ENCODE peak calls at places on chromosomes 13 and 19, in ten cellular contexts. One of them, this sample, is unnamed.

GRCh38 chr13:23673867-23674605 is 103.8 kb downstream of the TNFRSF19 start:
- DNase-seq in fibroblast of the aortic adventitia: no peak
- DNase-seq in BE2C: no peak
- DNase-seq in cardiac fibroblast: no peak
- DNase-seq in epithelial cell of esophagus: peak
- DNase-seq in body of pancreas: no peak
- DNase-seq in cardiac muscle cell: no peak
- DNase-seq in Peyer's patch: no peak
- DNase-seq in K562: no peak
- DNase-seq in keratinocyte: no peak
- DNase-seq in this sample: peak

GRCh38 chr19:50287331-50287730 is 41.8 kb downstream of the KCNC3 start:
- DNase-seq in fibroblast of the aortic adventitia: no peak
- DNase-seq in BE2C: no peak
- DNase-seq in cardiac fibroblast: no peak
- DNase-seq in epithelial cell of esophagus: no peak
- DNase-seq in body of pancreas: no peak
- DNase-seq in cardiac muscle cell: no peak
- DNase-seq in Peyer's patch: no peak
- DNase-seq in K562: no peak
- DNase-seq in keratinocyte: no peak
- DNase-seq in this sample: no peak

GRCh38 chr13:100209857-100210580 is 121.1 kb downstream of the PCCA start:
- DNase-seq in fibroblast of the aortic adventitia: peak
- DNase-seq in BE2C: no peak
- DNase-seq in cardiac fibroblast: peak
- DNase-seq in epithelial cell of esophagus: peak
- DNase-seq in body of pancreas: no peak
- DNase-seq in cardiac muscle cell: no peak
- DNase-seq in Peyer's patch: no peak
- DNase-seq in K562: no peak
- DNase-seq in keratinocyte: no peak
- DNase-seq in this sample: peak

GRCh38 chr13:113639661-113640262 is 18.2 kb downstream of the ATP4B start:
- DNase-seq in fibroblast of the aortic adventitia: no peak
- DNase-seq in BE2C: peak
- DNase-seq in cardiac fibroblast: no peak
- DNase-seq in epithelial cell of esophagus: no peak
- DNase-seq in body of pancreas: no peak
- DNase-seq in cardiac muscle cell: no peak
- DNase-seq in Peyer's patch: peak
- DNase-seq in K562: no peak
- DNase-seq in keratinocyte: no peak
- DNase-seq in this sample: no peak

GRCh38 chr13:59038824-59039223 is 1124.9 kb downstream of the DIAPH3 start:
- DNase-seq in fibroblast of the aortic adventitia: no peak
- DNase-seq in BE2C: no peak
- DNase-seq in cardiac fibroblast: no peak
- DNase-seq in epithelial cell of esophagus: peak
- DNase-seq in body of pancreas: no peak
- DNase-seq in cardiac muscle cell: no peak
- DNase-seq in Peyer's patch: no peak
- DNase-seq in K562: no peak
- DNase-seq in keratinocyte: no peak
- DNase-seq in this sample: no peak

GRCh38 chr19:55474269-55475265 is 1.9 kb upstream of the ZNF628 start:
- DNase-seq in fibroblast of the aortic adventitia: no peak
- DNase-seq in BE2C: no peak
- DNase-seq in cardiac fibroblast: no peak
- DNase-seq in epithelial cell of esophagus: peak
- DNase-seq in body of pancreas: no peak
- DNase-seq in cardiac muscle cell: no peak
- DNase-seq in Peyer's patch: no peak
- DNase-seq in K562: no peak
- DNase-seq in keratinocyte: no peak
- DNase-seq in this sample: no peak

GRCh38 chr13:112117955-112118302 is 51.0 kb downstream of the SOX1 start:
- DNase-seq in fibroblast of the aortic adventitia: no peak
- DNase-seq in BE2C: no peak
- DNase-seq in cardiac fibroblast: no peak
- DNase-seq in epithelial cell of esophagus: no peak
- DNase-seq in body of pancreas: no peak
- DNase-seq in cardiac muscle cell: no peak
- DNase-seq in Peyer's patch: no peak
- DNase-seq in K562: no peak
- DNase-seq in keratinocyte: no peak
- DNase-seq in this sample: no peak

GRCh38 chr13:60162096-60162495 is 1.6 kb downstream of the DIAPH3 start:
- DNase-seq in fibroblast of the aortic adventitia: no peak
- DNase-seq in BE2C: no peak
- DNase-seq in cardiac fibroblast: no peak
- DNase-seq in epithelial cell of esophagus: peak
- DNase-seq in body of pancreas: no peak
- DNase-seq in cardiac muscle cell: no peak
- DNase-seq in Peyer's patch: no peak
- DNase-seq in K562: no peak
- DNase-seq in keratinocyte: no peak
- DNase-seq in this sample: no peak

GRCh38 chr13:112685856-112686255 is 4.0 kb upstream of the ATP11A start:
- DNase-seq in fibroblast of the aortic adventitia: no peak
- DNase-seq in BE2C: no peak
- DNase-seq in cardiac fibroblast: no peak
- DNase-seq in epithelial cell of esophagus: peak
- DNase-seq in body of pancreas: peak
- DNase-seq in cardiac muscle cell: no peak
- DNase-seq in Peyer's patch: peak
- DNase-seq in K562: no peak
- DNase-seq in keratinocyte: no peak
- DNase-seq in this sample: no peak

GRCh38 chr13:26262156-26262555 is 8.2 kb downstream of the CDK8 start:
- DNase-seq in fibroblast of the aortic adventitia: no peak
- DNase-seq in BE2C: no peak
- DNase-seq in cardiac fibroblast: no peak
- DNase-seq in epithelial cell of esophagus: no peak
- DNase-seq in body of pancreas: no peak
- DNase-seq in cardiac muscle cell: no peak
- DNase-seq in Peyer's patch: no peak
- DNase-seq in K562: no peak
- DNase-seq in keratinocyte: no peak
- DNase-seq in this sample: no peak

GRCh38 chr13:93182406-93182805 is 44.2 kb upstream of the GPC6 start:
- DNase-seq in fibroblast of the aortic adventitia: no peak
- DNase-seq in BE2C: no peak
- DNase-seq in cardiac fibroblast: peak
- DNase-seq in epithelial cell of esophagus: no peak
- DNase-seq in body of pancreas: no peak
- DNase-seq in cardiac muscle cell: no peak
- DNase-seq in Peyer's patch: no peak
- DNase-seq in K562: no peak
- DNase-seq in keratinocyte: no peak
- DNase-seq in this sample: no peak

GRCh38 chr13:109251958-109252357 is 534.4 kb downstream of the IRS2 start:
- DNase-seq in fibroblast of the aortic adventitia: peak
- DNase-seq in BE2C: no peak
- DNase-seq in cardiac fibroblast: no peak
- DNase-seq in epithelial cell of esophagus: no peak
- DNase-seq in body of pancreas: no peak
- DNase-seq in cardiac muscle cell: no peak
- DNase-seq in Peyer's patch: no peak
- DNase-seq in K562: no peak
- DNase-seq in keratinocyte: no peak
- DNase-seq in this sample: no peak

GRCh38 chr19:1465191-1466016 is 13.6 kb downstream of the C19orf25 start:
- DNase-seq in fibroblast of the aortic adventitia: no peak
- DNase-seq in BE2C: no peak
- DNase-seq in cardiac fibroblast: peak
- DNase-seq in epithelial cell of esophagus: peak
- DNase-seq in body of pancreas: peak
- DNase-seq in cardiac muscle cell: peak
- DNase-seq in Peyer's patch: peak
- DNase-seq in K562: no peak
- DNase-seq in keratinocyte: no peak
- DNase-seq in this sample: no peak

GRCh38 chr13:59452189-59452588 is 711.5 kb downstream of the DIAPH3 start:
- DNase-seq in fibroblast of the aortic adventitia: no peak
- DNase-seq in BE2C: no peak
- DNase-seq in cardiac fibroblast: no peak
- DNase-seq in epithelial cell of esophagus: no peak
- DNase-seq in body of pancreas: peak
- DNase-seq in cardiac muscle cell: no peak
- DNase-seq in Peyer's patch: no peak
- DNase-seq in K562: no peak
- DNase-seq in keratinocyte: no peak
- DNase-seq in this sample: no peak

GRCh38 chr13:28531195-28531955 is 36.4 kb upstream of the FLT1 start:
- DNase-seq in fibroblast of the aortic adventitia: peak
- DNase-seq in BE2C: peak
- DNase-seq in cardiac fibroblast: peak
- DNase-seq in epithelial cell of esophagus: no peak
- DNase-seq in body of pancreas: peak
- DNase-seq in cardiac muscle cell: peak
- DNase-seq in Peyer's patch: no peak
- DNase-seq in K562: no peak
- DNase-seq in keratinocyte: no peak
- DNase-seq in this sample: peak

GRCh38 chr19:32824906-32825608 is 44.5 kb downstream of the SLC7A9 start:
- DNase-seq in fibroblast of the aortic adventitia: no peak
- DNase-seq in BE2C: no peak
- DNase-seq in cardiac fibroblast: no peak
- DNase-seq in epithelial cell of esophagus: no peak
- DNase-seq in body of pancreas: no peak
- DNase-seq in cardiac muscle cell: no peak
- DNase-seq in Peyer's patch: no peak
- DNase-seq in K562: no peak
- DNase-seq in keratinocyte: no peak
- DNase-seq in this sample: no peak

GRCh38 chr19:33387351-33388230 is 14.1 kb downstream of the CEBPG start:
- DNase-seq in fibroblast of the aortic adventitia: no peak
- DNase-seq in BE2C: no peak
- DNase-seq in cardiac fibroblast: no peak
- DNase-seq in epithelial cell of esophagus: no peak
- DNase-seq in body of pancreas: no peak
- DNase-seq in cardiac muscle cell: no peak
- DNase-seq in Peyer's patch: peak
- DNase-seq in K562: no peak
- DNase-seq in keratinocyte: no peak
- DNase-seq in this sample: no peak

GRCh38 chr13:97221989-97222700 is at the start of gene MBNL2:
- DNase-seq in fibroblast of the aortic adventitia: peak
- DNase-seq in BE2C: peak
- DNase-seq in cardiac fibroblast: peak
- DNase-seq in epithelial cell of esophagus: peak
- DNase-seq in body of pancreas: peak
- DNase-seq in cardiac muscle cell: peak
- DNase-seq in Peyer's patch: peak
- DNase-seq in K562: peak
- DNase-seq in keratinocyte: peak
- DNase-seq in this sample: peak
- H3K4me3 ChIP-seq in fibroblast of the aortic adventitia: peak
- H3K4me3 ChIP-seq in BE2C: peak
- H3K4me3 ChIP-seq in cardiac fibroblast: peak
- H3K4me3 ChIP-seq in epithelial cell of esophagus: peak
- H3K4me3 ChIP-seq in body of pancreas: peak
- H3K4me3 ChIP-seq in cardiac muscle cell: peak
- H3K4me3 ChIP-seq in Peyer's patch: peak
- H3K4me3 ChIP-seq in K562: peak
- H3K4me3 ChIP-seq in keratinocyte: peak
- H3K4me3 ChIP-seq in this sample: peak

GRCh38 chr19:35141627-35142401 is 1.2 kb upstream of the FXYD7 start:
- DNase-seq in fibroblast of the aortic adventitia: no peak
- DNase-seq in BE2C: no peak
- DNase-seq in cardiac fibroblast: no peak
- DNase-seq in epithelial cell of esophagus: no peak
- DNase-seq in body of pancreas: peak
- DNase-seq in cardiac muscle cell: no peak
- DNase-seq in Peyer's patch: peak
- DNase-seq in K562: no peak
- DNase-seq in keratinocyte: no peak
- DNase-seq in this sample: no peak

GRCh38 chr19:35140207-35140897 is 1.7 kb downstream of the FXYD1 start:
- DNase-seq in fibroblast of the aortic adventitia: no peak
- DNase-seq in BE2C: no peak
- DNase-seq in cardiac fibroblast: no peak
- DNase-seq in epithelial cell of esophagus: no peak
- DNase-seq in body of pancreas: no peak
- DNase-seq in cardiac muscle cell: no peak
- DNase-seq in Peyer's patch: peak
- DNase-seq in K562: no peak
- DNase-seq in keratinocyte: no peak
- DNase-seq in this sample: no peak

GRCh38 chr19:35138305-35138799 is 272 bp upstream of the FXYD1 start:
- DNase-seq in fibroblast of the aortic adventitia: peak
- DNase-seq in BE2C: no peak
- DNase-seq in cardiac fibroblast: peak
- DNase-seq in epithelial cell of esophagus: no peak
- DNase-seq in body of pancreas: no peak
- DNase-seq in cardiac muscle cell: peak
- DNase-seq in Peyer's patch: no peak
- DNase-seq in K562: no peak
- DNase-seq in keratinocyte: no peak
- DNase-seq in this sample: peak

GRCh38 chr19:35140898-35141626 is 2.0 kb upstream of the FXYD7 start:
- DNase-seq in fibroblast of the aortic adventitia: peak
- DNase-seq in BE2C: peak
- DNase-seq in cardiac fibroblast: peak
- DNase-seq in epithelial cell of esophagus: peak
- DNase-seq in body of pancreas: peak
- DNase-seq in cardiac muscle cell: peak
- DNase-seq in Peyer's patch: peak
- DNase-seq in K562: peak
- DNase-seq in keratinocyte: peak
- DNase-seq in this sample: peak

GRCh38 chr19:35139618-35139943 is 957 bp downstream of the FXYD1 start:
- DNase-seq in fibroblast of the aortic adventitia: no peak
- DNase-seq in BE2C: no peak
- DNase-seq in cardiac fibroblast: no peak
- DNase-seq in epithelial cell of esophagus: no peak
- DNase-seq in body of pancreas: no peak
- DNase-seq in cardiac muscle cell: no peak
- DNase-seq in Peyer's patch: no peak
- DNase-seq in K562: no peak
- DNase-seq in keratinocyte: no peak
- DNase-seq in this sample: no peak
- TF ChIP-seq CTCF in fibroblast of the aortic adventitia: no peak
- TF ChIP-seq CTCF in BE2C: no peak
- TF ChIP-seq CTCF in cardiac fibroblast: no peak
- TF ChIP-seq CTCF in epithelial cell of esophagus: no peak
- TF ChIP-seq CTCF in body of pancreas: no peak
- TF ChIP-seq CTCF in cardiac muscle cell: no peak
- TF ChIP-seq CTCF in Peyer's patch: no peak
- TF ChIP-seq CTCF in K562: no peak
- TF ChIP-seq CTCF in keratinocyte: no peak
- TF ChIP-seq CTCF in this sample: no peak

GRCh38 chr13:98225036-98225940 is 48.2 kb upstream of the RNF113B start:
- DNase-seq in fibroblast of the aortic adventitia: no peak
- DNase-seq in BE2C: no peak
- DNase-seq in cardiac fibroblast: no peak
- DNase-seq in epithelial cell of esophagus: no peak
- DNase-seq in body of pancreas: no peak
- DNase-seq in cardiac muscle cell: no peak
- DNase-seq in Peyer's patch: no peak
- DNase-seq in K562: no peak
- DNase-seq in keratinocyte: no peak
- DNase-seq in this sample: no peak
- H3K4me3 ChIP-seq in fibroblast of the aortic adventitia: no peak
- H3K4me3 ChIP-seq in BE2C: no peak
- H3K4me3 ChIP-seq in cardiac fibroblast: no peak
- H3K4me3 ChIP-seq in epithelial cell of esophagus: no peak
- H3K4me3 ChIP-seq in body of pancreas: no peak
- H3K4me3 ChIP-seq in cardiac muscle cell: no peak
- H3K4me3 ChIP-seq in Peyer's patch: no peak
- H3K4me3 ChIP-seq in K562: no peak
- H3K4me3 ChIP-seq in keratinocyte: no peak
- H3K4me3 ChIP-seq in this sample: no peak

GRCh38 chr19:9140159-9140874 is at the start of gene ZNF317:
- DNase-seq in fibroblast of the aortic adventitia: peak
- DNase-seq in BE2C: peak
- DNase-seq in cardiac fibroblast: peak
- DNase-seq in epithelial cell of esophagus: peak
- DNase-seq in body of pancreas: peak
- DNase-seq in cardiac muscle cell: peak
- DNase-seq in Peyer's patch: peak
- DNase-seq in K562: peak
- DNase-seq in keratinocyte: no peak
- DNase-seq in this sample: peak
- TF ChIP-seq CTCF in fibroblast of the aortic adventitia: no peak
- TF ChIP-seq CTCF in BE2C: no peak
- TF ChIP-seq CTCF in cardiac fibroblast: no peak
- TF ChIP-seq CTCF in epithelial cell of esophagus: no peak
- TF ChIP-seq CTCF in body of pancreas: no peak
- TF ChIP-seq CTCF in cardiac muscle cell: no peak
- TF ChIP-seq CTCF in Peyer's patch: no peak
- TF ChIP-seq CTCF in K562: no peak
- TF ChIP-seq CTCF in keratinocyte: no peak
- TF ChIP-seq CTCF in this sample: no peak

This sample was measured in foreskin fibroblast.